ENCODE peak calls at places on chromosomes 4 and X, in ten cellular contexts. One of them, this sample, is unnamed. For H3K4me1, the result is how much of the 10 kb centered on the place peaks cover.

GRCh38 chr4:54877006-54877405 is 219.2 kb downstream of the KIT start:
- DNase-seq in OCI-LY7: no peak
- DNase-seq in aorta: no peak
- DNase-seq in left lung: no peak
- DNase-seq in CD8-positive, alpha-beta memory T cell: no peak
- DNase-seq in foreskin keratinocyte: no peak
- DNase-seq in tibial nerve: no peak
- DNase-seq in CD8-positive, alpha-beta T cell: no peak
- DNase-seq in left ventricle myocardium inferior: no peak
- DNase-seq in mucosa of descending colon: no peak
- DNase-seq in this sample: no peak

GRCh38 chr4:74379912-74380311 is 15.0 kb downstream of the EREG start:
- DNase-seq in OCI-LY7: no peak
- DNase-seq in aorta: no peak
- DNase-seq in left lung: no peak
- DNase-seq in CD8-positive, alpha-beta memory T cell: no peak
- DNase-seq in foreskin keratinocyte: no peak
- DNase-seq in tibial nerve: no peak
- DNase-seq in CD8-positive, alpha-beta T cell: no peak
- DNase-seq in left ventricle myocardium inferior: no peak
- DNase-seq in mucosa of descending colon: no peak
- DNase-seq in this sample: no peak

GRCh38 chr4:102537280-102537679 is 36.1 kb downstream of the NFKB1 start:
- DNase-seq in OCI-LY7: no peak
- DNase-seq in aorta: no peak
- DNase-seq in left lung: no peak
- DNase-seq in CD8-positive, alpha-beta memory T cell: no peak
- DNase-seq in foreskin keratinocyte: peak
- DNase-seq in tibial nerve: no peak
- DNase-seq in CD8-positive, alpha-beta T cell: no peak
- DNase-seq in left ventricle myocardium inferior: no peak
- DNase-seq in mucosa of descending colon: no peak
- DNase-seq in this sample: no peak

GRCh38 chr4:48041535-48042137 is 25.1 kb downstream of the NIPAL1 start:
- DNase-seq in OCI-LY7: no peak
- DNase-seq in aorta: no peak
- DNase-seq in left lung: no peak
- DNase-seq in CD8-positive, alpha-beta memory T cell: no peak
- DNase-seq in foreskin keratinocyte: no peak
- DNase-seq in tibial nerve: no peak
- DNase-seq in CD8-positive, alpha-beta T cell: no peak
- DNase-seq in left ventricle myocardium inferior: no peak
- DNase-seq in mucosa of descending colon: peak
- DNase-seq in this sample: no peak

GRCh38 chr4:128590773-128591172 is 218.7 kb upstream of the JADE1 start:
- DNase-seq in OCI-LY7: no peak
- DNase-seq in aorta: no peak
- DNase-seq in left lung: no peak
- DNase-seq in CD8-positive, alpha-beta memory T cell: no peak
- DNase-seq in foreskin keratinocyte: no peak
- DNase-seq in tibial nerve: no peak
- DNase-seq in CD8-positive, alpha-beta T cell: no peak
- DNase-seq in left ventricle myocardium inferior: no peak
- DNase-seq in mucosa of descending colon: no peak
- DNase-seq in this sample: no peak

GRCh38 chr4:152185786-152186540 is 349.9 kb downstream of the FBXW7 start:
- DNase-seq in OCI-LY7: no peak
- DNase-seq in aorta: no peak
- DNase-seq in left lung: no peak
- DNase-seq in CD8-positive, alpha-beta memory T cell: no peak
- DNase-seq in foreskin keratinocyte: no peak
- DNase-seq in tibial nerve: no peak
- DNase-seq in CD8-positive, alpha-beta T cell: no peak
- DNase-seq in left ventricle myocardium inferior: no peak
- DNase-seq in mucosa of descending colon: no peak
- DNase-seq in this sample: no peak

GRCh38 chrX:69163936-69164741 is 1.1 kb downstream of the PJA1 start:
- DNase-seq in OCI-LY7: peak
- DNase-seq in aorta: no peak
- DNase-seq in left lung: no peak
- DNase-seq in CD8-positive, alpha-beta memory T cell: peak
- DNase-seq in foreskin keratinocyte: no peak
- DNase-seq in tibial nerve: peak
- DNase-seq in CD8-positive, alpha-beta T cell: peak
- DNase-seq in left ventricle myocardium inferior: no peak
- DNase-seq in mucosa of descending colon: peak
- DNase-seq in this sample: peak

GRCh38 chrX:123859409-123859827 is 435 bp upstream of the XIAP start:
- DNase-seq in OCI-LY7: peak
- DNase-seq in aorta: no peak
- DNase-seq in left lung: no peak
- DNase-seq in CD8-positive, alpha-beta memory T cell: no peak
- DNase-seq in foreskin keratinocyte: no peak
- DNase-seq in tibial nerve: peak
- DNase-seq in CD8-positive, alpha-beta T cell: no peak
- DNase-seq in left ventricle myocardium inferior: peak
- DNase-seq in mucosa of descending colon: peak
- DNase-seq in this sample: no peak

GRCh38 chr4:8274772-8275241 is 5.3 kb downstream of the HTRA3 start:
- DNase-seq in OCI-LY7: no peak
- DNase-seq in aorta: peak
- DNase-seq in left lung: peak
- DNase-seq in CD8-positive, alpha-beta memory T cell: no peak
- DNase-seq in foreskin keratinocyte: no peak
- DNase-seq in tibial nerve: peak
- DNase-seq in CD8-positive, alpha-beta T cell: no peak
- DNase-seq in left ventricle myocardium inferior: peak
- DNase-seq in mucosa of descending colon: peak
- DNase-seq in this sample: no peak

DNA sequence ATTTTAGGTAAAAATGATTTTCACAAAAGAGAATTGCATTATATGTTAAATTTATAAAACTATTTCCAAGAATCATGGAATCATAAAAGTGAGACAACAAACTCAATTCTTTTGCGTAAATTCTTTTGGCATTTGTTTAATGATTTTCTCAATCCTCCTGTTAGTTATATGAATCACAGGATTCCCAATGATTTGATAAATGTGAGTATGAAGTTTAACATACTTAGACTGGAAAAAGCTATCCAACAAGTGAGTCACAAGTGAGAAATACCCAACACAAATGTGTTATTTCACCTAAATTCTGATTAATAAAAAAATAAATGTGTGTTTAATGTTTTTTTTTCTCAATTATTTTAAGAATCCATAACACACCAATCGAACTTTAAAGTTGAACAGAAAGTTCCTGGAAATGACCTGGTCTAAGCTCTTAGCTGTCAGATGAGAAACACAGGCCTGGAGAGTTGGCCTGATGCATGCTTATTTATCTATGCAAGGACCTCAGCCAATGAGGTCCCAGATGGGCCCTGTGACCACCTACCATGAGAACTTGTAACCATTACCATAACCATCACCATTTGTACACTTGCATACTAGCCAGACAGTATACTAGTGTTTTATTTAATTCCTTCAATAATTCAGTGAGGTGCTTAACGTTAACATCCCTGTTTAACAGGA is 386.6 kb downstream of the SPRY1 start:
- DNase-seq in OCI-LY7: no peak
- DNase-seq in aorta: no peak
- DNase-seq in left lung: no peak
- DNase-seq in CD8-positive, alpha-beta memory T cell: no peak
- DNase-seq in foreskin keratinocyte: no peak
- DNase-seq in tibial nerve: no peak
- DNase-seq in CD8-positive, alpha-beta T cell: no peak
- DNase-seq in left ventricle myocardium inferior: peak
- DNase-seq in mucosa of descending colon: no peak
- DNase-seq in this sample: no peak
- H3K4me1 ChIP-seq in OCI-LY7: under half
- H3K4me1 ChIP-seq in aorta: under half
- H3K4me1 ChIP-seq in left lung: under half
- H3K4me1 ChIP-seq in CD8-positive, alpha-beta memory T cell: under half
- H3K4me1 ChIP-seq in foreskin keratinocyte: under half
- H3K4me1 ChIP-seq in tibial nerve: under half
- H3K4me1 ChIP-seq in CD8-positive, alpha-beta T cell: under half
- H3K4me1 ChIP-seq in left ventricle myocardium inferior: under half
- H3K4me1 ChIP-seq in mucosa of descending colon: under half
- H3K4me1 ChIP-seq in this sample: under half

GRCh38 chrX:30881797-30882196 is 7.3 kb downstream of the TAB3 start:
- DNase-seq in OCI-LY7: no peak
- DNase-seq in aorta: no peak
- DNase-seq in left lung: no peak
- DNase-seq in CD8-positive, alpha-beta memory T cell: no peak
- DNase-seq in foreskin keratinocyte: no peak
- DNase-seq in tibial nerve: no peak
- DNase-seq in CD8-positive, alpha-beta T cell: no peak
- DNase-seq in left ventricle myocardium inferior: no peak
- DNase-seq in mucosa of descending colon: no peak
- DNase-seq in this sample: no peak

GRCh38 chrX:30880058-30880457 is 9.0 kb downstream of the TAB3 start:
- DNase-seq in OCI-LY7: no peak
- DNase-seq in aorta: no peak
- DNase-seq in left lung: no peak
- DNase-seq in CD8-positive, alpha-beta memory T cell: no peak
- DNase-seq in foreskin keratinocyte: no peak
- DNase-seq in tibial nerve: no peak
- DNase-seq in CD8-positive, alpha-beta T cell: no peak
- DNase-seq in left ventricle myocardium inferior: no peak
- DNase-seq in mucosa of descending colon: no peak
- DNase-seq in this sample: no peak

GRCh38 chrX:30881390-30881789 is 7.7 kb downstream of the TAB3 start:
- DNase-seq in OCI-LY7: no peak
- DNase-seq in aorta: no peak
- DNase-seq in left lung: no peak
- DNase-seq in CD8-positive, alpha-beta memory T cell: no peak
- DNase-seq in foreskin keratinocyte: no peak
- DNase-seq in tibial nerve: no peak
- DNase-seq in CD8-positive, alpha-beta T cell: no peak
- DNase-seq in left ventricle myocardium inferior: no peak
- DNase-seq in mucosa of descending colon: no peak
- DNase-seq in this sample: no peak

GRCh38 chrX:30885136-30885535 is 3.9 kb downstream of the TAB3 start:
- DNase-seq in OCI-LY7: no peak
- DNase-seq in aorta: no peak
- DNase-seq in left lung: no peak
- DNase-seq in CD8-positive, alpha-beta memory T cell: no peak
- DNase-seq in foreskin keratinocyte: no peak
- DNase-seq in tibial nerve: no peak
- DNase-seq in CD8-positive, alpha-beta T cell: no peak
- DNase-seq in left ventricle myocardium inferior: no peak
- DNase-seq in mucosa of descending colon: no peak
- DNase-seq in this sample: no peak

DNA sequence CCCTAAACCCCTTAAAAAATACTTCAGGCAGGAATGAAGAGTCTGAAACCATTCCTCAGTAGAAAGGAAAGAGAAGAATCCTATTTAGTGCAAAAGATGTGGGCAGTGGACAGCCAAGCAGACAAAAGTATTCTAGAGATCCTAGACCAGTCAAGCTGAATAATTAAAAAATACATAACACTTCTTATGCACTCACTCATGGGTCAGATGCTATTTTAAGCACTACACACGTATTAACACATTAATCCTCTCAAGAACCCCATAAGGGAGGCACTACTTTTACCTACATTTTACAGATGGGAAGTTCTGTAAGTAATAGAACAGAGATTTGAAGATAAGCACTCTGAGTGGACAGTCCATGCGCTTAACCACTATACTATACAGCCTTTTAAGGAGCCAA is 5.9 kb downstream of the TAB3 start:
- DNase-seq in OCI-LY7: no peak
- DNase-seq in aorta: no peak
- DNase-seq in left lung: no peak
- DNase-seq in CD8-positive, alpha-beta memory T cell: no peak
- DNase-seq in foreskin keratinocyte: no peak
- DNase-seq in tibial nerve: no peak
- DNase-seq in CD8-positive, alpha-beta T cell: no peak
- DNase-seq in left ventricle myocardium inferior: no peak
- DNase-seq in mucosa of descending colon: no peak
- DNase-seq in this sample: no peak
- H3K4me1 ChIP-seq in OCI-LY7: under half
- H3K4me1 ChIP-seq in aorta: under half
- H3K4me1 ChIP-seq in left lung: under half
- H3K4me1 ChIP-seq in CD8-positive, alpha-beta memory T cell: under half
- H3K4me1 ChIP-seq in foreskin keratinocyte: under half
- H3K4me1 ChIP-seq in tibial nerve: under half
- H3K4me1 ChIP-seq in CD8-positive, alpha-beta T cell: under half
- H3K4me1 ChIP-seq in left ventricle myocardium inferior: half or more
- H3K4me1 ChIP-seq in mucosa of descending colon: under half
- H3K4me1 ChIP-seq in this sample: under half

GRCh38 chr4:38871593-38871992 is 4.0 kb downstream of the FAM114A1 start:
- DNase-seq in OCI-LY7: no peak
- DNase-seq in aorta: no peak
- DNase-seq in left lung: no peak
- DNase-seq in CD8-positive, alpha-beta memory T cell: no peak
- DNase-seq in foreskin keratinocyte: no peak
- DNase-seq in tibial nerve: no peak
- DNase-seq in CD8-positive, alpha-beta T cell: no peak
- DNase-seq in left ventricle myocardium inferior: no peak
- DNase-seq in mucosa of descending colon: no peak
- DNase-seq in this sample: no peak

GRCh38 chr4:38872620-38873019 is 5.0 kb downstream of the FAM114A1 start:
- DNase-seq in OCI-LY7: no peak
- DNase-seq in aorta: no peak
- DNase-seq in left lung: no peak
- DNase-seq in CD8-positive, alpha-beta memory T cell: no peak
- DNase-seq in foreskin keratinocyte: no peak
- DNase-seq in tibial nerve: no peak
- DNase-seq in CD8-positive, alpha-beta T cell: no peak
- DNase-seq in left ventricle myocardium inferior: no peak
- DNase-seq in mucosa of descending colon: peak
- DNase-seq in this sample: no peak

GRCh38 chr4:38868055-38868965 is 704 bp downstream of the FAM114A1 start:
- DNase-seq in OCI-LY7: no peak
- DNase-seq in aorta: peak
- DNase-seq in left lung: peak
- DNase-seq in CD8-positive, alpha-beta memory T cell: no peak
- DNase-seq in foreskin keratinocyte: no peak
- DNase-seq in tibial nerve: peak
- DNase-seq in CD8-positive, alpha-beta T cell: no peak
- DNase-seq in left ventricle myocardium inferior: peak
- DNase-seq in mucosa of descending colon: peak
- DNase-seq in this sample: no peak

GRCh38 chr4:38869511-38869910 is 1.9 kb downstream of the FAM114A1 start:
- DNase-seq in OCI-LY7: no peak
- DNase-seq in aorta: no peak
- DNase-seq in left lung: no peak
- DNase-seq in CD8-positive, alpha-beta memory T cell: no peak
- DNase-seq in foreskin keratinocyte: no peak
- DNase-seq in tibial nerve: no peak
- DNase-seq in CD8-positive, alpha-beta T cell: no peak
- DNase-seq in left ventricle myocardium inferior: no peak
- DNase-seq in mucosa of descending colon: no peak
- DNase-seq in this sample: no peak

GRCh38 chr4:38870098-38870850 is 2.7 kb downstream of the FAM114A1 start:
- DNase-seq in OCI-LY7: no peak
- DNase-seq in aorta: no peak
- DNase-seq in left lung: no peak
- DNase-seq in CD8-positive, alpha-beta memory T cell: no peak
- DNase-seq in foreskin keratinocyte: no peak
- DNase-seq in tibial nerve: no peak
- DNase-seq in CD8-positive, alpha-beta T cell: no peak
- DNase-seq in left ventricle myocardium inferior: no peak
- DNase-seq in mucosa of descending colon: no peak
- DNase-seq in this sample: no peak
- H3K4me1 ChIP-seq in OCI-LY7: under half
- H3K4me1 ChIP-seq in aorta: under half
- H3K4me1 ChIP-seq in left lung: under half
- H3K4me1 ChIP-seq in CD8-positive, alpha-beta memory T cell: under half
- H3K4me1 ChIP-seq in foreskin keratinocyte: under half
- H3K4me1 ChIP-seq in tibial nerve: half or more
- H3K4me1 ChIP-seq in CD8-positive, alpha-beta T cell: under half
- H3K4me1 ChIP-seq in left ventricle myocardium inferior: half or more
- H3K4me1 ChIP-seq in mucosa of descending colon: under half
- H3K4me1 ChIP-seq in this sample: under half

GRCh38 chr4:118760493-118760892 is 75.3 kb downstream of the METTL14 start:
- DNase-seq in OCI-LY7: peak
- DNase-seq in aorta: no peak
- DNase-seq in left lung: no peak
- DNase-seq in CD8-positive, alpha-beta memory T cell: no peak
- DNase-seq in foreskin keratinocyte: no peak
- DNase-seq in tibial nerve: no peak
- DNase-seq in CD8-positive, alpha-beta T cell: no peak
- DNase-seq in left ventricle myocardium inferior: no peak
- DNase-seq in mucosa of descending colon: no peak
- DNase-seq in this sample: no peak
- H3K4me1 ChIP-seq in OCI-LY7: half or more
- H3K4me1 ChIP-seq in aorta: under half
- H3K4me1 ChIP-seq in left lung: under half
- H3K4me1 ChIP-seq in CD8-positive, alpha-beta memory T cell: under half
- H3K4me1 ChIP-seq in foreskin keratinocyte: under half
- H3K4me1 ChIP-seq in tibial nerve: half or more
- H3K4me1 ChIP-seq in CD8-positive, alpha-beta T cell: under half
- H3K4me1 ChIP-seq in left ventricle myocardium inferior: half or more
- H3K4me1 ChIP-seq in mucosa of descending colon: under half
- H3K4me1 ChIP-seq in this sample: under half

This sample was measured in naive thymus-derived CD4-positive, alpha-beta T cell.